ENCODE peak calls at places on chromosomes 1 and 21, in five cellular contexts. F is OCI-LY7, T is sigmoid colon, X is adrenal gland, U is AG04450. D is an unnamed sample.

GRCh38 chr1:41239988-41240610 is 2.0 kb downstream of the SCMH1 start:
- DNase-seq in F (peak; percentile 55), T (no peak), X (no peak), U (no peak), D (no peak)

GRCh38 chr1:1610796-1611597 is 4.3 kb upstream of the MIB2 start:
- DNase-seq in F (no peak), T (no peak), X (peak; percentile 32), U (no peak), D (no peak)

GRCh38 chr1:59520759-59521442 is 224.0 kb downstream of the FGGY start:
- DNase-seq in F (no peak), T (peak; percentile 71), X (peak; percentile 42), U (peak; percentile 70), D (no peak)

GRCh38 chr1:14630986-14631385 is 32.5 kb downstream of the KAZN start:
- DNase-seq in F (no peak), T (no peak), X (no peak), U (no peak), D (no peak)

GRCh38 chr21:42002421-42002958 is 7.7 kb downstream of the ZBTB21 start:
- DNase-seq in F (no peak), T (no peak), X (peak; percentile 77), U (peak; percentile 86), D (no peak)

GRCh38 chr1:11858968-11859871 is 475 bp upstream of the NPPB start:
- DNase-seq in F (peak; percentile 69), T (no peak), X (peak; percentile 71), U (no peak), D (no peak)

GRCh38 chr1:6603424-6603850 is 768 bp upstream of the KLHL21 start:
- DNase-seq in F (no peak), T (peak; percentile 89), X (peak; percentile 63), U (no peak), D (no peak)

GRCh38 chr1:52669696-52670095 is 28.5 kb downstream of the COA7 start:
- DNase-seq in F (no peak), T (no peak), X (no peak), U (no peak), D (no peak)

GRCh38 chr1:9413877-9414213 is 121.2 kb downstream of the SPSB1 start:
- DNase-seq in F (no peak), T (no peak), X (no peak), U (no peak), D (no peak)